ENCODE peak calls at places on chromosomes 2 and 18, in five cellular contexts. M is fibroblast of pulmonary artery; F is activated CD8-positive, alpha-beta T cell treated with anti-CD3 and anti-CD28 coated beads for 36 hours; D is testis; R is body of pancreas. X is an unnamed sample.

GRCh38 chr2:237497820-237498128 is 10.7 kb downstream of the MLPH start:
- DNase-seq in M (no peak), F (no peak), D (peak; percentile 89), R (peak; percentile 35), X (no peak)

GRCh38 chr2:117087565-117088291 is 726.8 kb upstream of the DDX18 start:
- DNase-seq in M (no peak), F (no peak), D (no peak), R (no peak), X (no peak)

GRCh38 chr2:30334738-30335426 is 103.5 kb downstream of the LBH start:
- DNase-seq in M (no peak), F (peak; percentile 20), D (no peak), R (peak; percentile 36), X (no peak)

GRCh38 chr2:179770029-179770428 is 91.4 kb downstream of the ZNF385B start:
- DNase-seq in M (no peak), F (no peak), D (no peak), R (no peak), X (no peak)

GRCh38 chr18:39994521-39994920 is 1960.5 kb upstream of the PIK3C3 start:
- DNase-seq in M (no peak), F (no peak), D (no peak), R (no peak), X (no peak)

GRCh38 chr2:96921561-96922303 is 51.9 kb upstream of the SEMA4C start:
- DNase-seq in M (no peak), F (peak; percentile 51), D (no peak), R (no peak), X (no peak)

GRCh38 chr18:62454527-62454926 is 68.3 kb upstream of the ZCCHC2 start:
- DNase-seq in M (no peak), F (no peak), D (no peak), R (no peak), X (no peak)

GRCh38 chr2:84300030-84301029 is 158.8 kb downstream of the SUCLG1 start:
- DNase-seq in M (no peak), F (no peak), D (no peak), R (no peak), X (no peak)

GRCh38 chr18:70380915-70381896 is 92.4 kb downstream of the SOCS6 start:
- DNase-seq in M (no peak), F (peak; percentile 13), D (peak; percentile 92), R (peak; percentile 77), X (no peak)

GRCh38 chr2:16613475-16613874 is 52.2 kb downstream of the CYRIA start:
- DNase-seq in M (peak; percentile 55), F (no peak), D (no peak), R (no peak), X (no peak)

GRCh38 chr2:102304268-102304667 is 7.1 kb upstream of the IL1RL1 start:
- DNase-seq in M (peak; percentile 63), F (no peak), D (no peak), R (no peak), X (no peak)

GRCh38 chr2:179726461-179727180 is 134.8 kb downstream of the ZNF385B start:
- DNase-seq in M (no peak), F (no peak), D (no peak), R (no peak), X (no peak)

GRCh38 chr2:109346601-109347228 is 217.7 kb downstream of the SH3RF3 start:
- DNase-seq in M (no peak), F (no peak), D (no peak), R (no peak), X (no peak)

GRCh38 chr2:153477096-153477555 is 1.4 kb downstream of the RPRM start:
- DNase-seq in M (no peak), F (no peak), D (no peak), R (no peak), X (no peak)

GRCh38 chr18:2570772-2571199 is 519 bp downstream of the METTL4 start:
- DNase-seq in M (peak; percentile 71), F (peak; percentile 76), D (peak; percentile 84), R (peak; percentile 72), X (peak; percentile 79)
- TF ChIP-seq CTCF in M (no peak), F (no peak), D (no peak), R (peak; percentile 17), X (no peak)

GRCh38 chr2:120874401-120874821 is 138.7 kb downstream of the GLI2 start:
- DNase-seq in M (no peak), F (no peak), D (no peak), R (no peak), X (no peak)

GRCh38 chr2:120874876-120875275 is 139.2 kb downstream of the GLI2 start:
- DNase-seq in M (no peak), F (no peak), D (no peak), R (no peak), X (peak; percentile 28)

GRCh38 chr2:120876526-120877280 is 141.0 kb downstream of the GLI2 start:
- DNase-seq in M (no peak), F (no peak), D (peak; percentile 76), R (no peak), X (no peak)

GRCh38 chr2:120873958-120874357 is 138.3 kb downstream of the GLI2 start:
- DNase-seq in M (no peak), F (no peak), D (no peak), R (no peak), X (no peak)

DNA sequence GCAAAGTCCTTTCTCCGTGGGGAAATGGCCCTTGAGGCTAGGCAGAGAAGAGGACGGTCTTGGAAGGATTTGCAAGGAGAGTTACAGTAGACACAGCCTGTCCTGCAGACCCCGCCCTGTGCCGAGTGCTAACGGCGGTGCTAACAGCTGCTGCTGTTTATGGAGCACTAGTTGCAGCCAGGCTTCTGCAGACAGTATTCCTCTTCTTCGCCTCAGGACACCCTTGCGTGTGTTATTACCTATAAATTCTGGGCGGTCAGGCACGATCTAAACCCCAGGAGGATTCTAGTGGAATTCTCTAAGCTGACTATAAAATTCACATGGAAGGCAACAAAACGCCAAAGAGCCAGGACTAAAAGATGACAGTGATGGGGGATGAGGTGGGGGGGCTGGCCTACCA is 139.8 kb downstream of the GLI2 start:
- DNase-seq in M (no peak), F (no peak), D (peak; percentile 65), R (no peak), X (no peak)
- TF ChIP-seq CTCF in M (no peak), F (no peak), D (no peak), R (no peak), X (no peak)

DNA sequence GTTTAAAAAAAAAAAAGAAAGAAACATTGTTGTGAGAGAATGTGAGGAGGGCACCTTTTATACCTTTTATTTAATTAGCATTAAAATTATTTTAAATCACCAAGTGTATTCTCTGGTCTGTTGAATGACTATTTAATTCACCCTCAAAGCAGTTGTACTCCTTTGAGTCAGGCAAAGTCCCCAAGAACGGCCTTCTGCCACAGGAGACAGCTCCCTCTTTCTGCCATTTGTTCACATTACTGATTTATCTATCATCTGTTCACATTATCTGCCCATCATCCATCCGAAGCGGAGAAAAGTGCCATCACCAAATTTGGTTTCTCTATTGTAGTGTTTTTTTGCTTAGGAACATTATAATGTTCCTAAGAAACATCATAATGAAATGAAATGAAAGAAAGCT is 240.7 kb upstream of the DPP10 start:
- DNase-seq in M (no peak), F (no peak), D (no peak), R (no peak), X (no peak)
- TF ChIP-seq CTCF in M (no peak), F (no peak), D (no peak), R (no peak), X (peak; percentile 17)

DNA sequence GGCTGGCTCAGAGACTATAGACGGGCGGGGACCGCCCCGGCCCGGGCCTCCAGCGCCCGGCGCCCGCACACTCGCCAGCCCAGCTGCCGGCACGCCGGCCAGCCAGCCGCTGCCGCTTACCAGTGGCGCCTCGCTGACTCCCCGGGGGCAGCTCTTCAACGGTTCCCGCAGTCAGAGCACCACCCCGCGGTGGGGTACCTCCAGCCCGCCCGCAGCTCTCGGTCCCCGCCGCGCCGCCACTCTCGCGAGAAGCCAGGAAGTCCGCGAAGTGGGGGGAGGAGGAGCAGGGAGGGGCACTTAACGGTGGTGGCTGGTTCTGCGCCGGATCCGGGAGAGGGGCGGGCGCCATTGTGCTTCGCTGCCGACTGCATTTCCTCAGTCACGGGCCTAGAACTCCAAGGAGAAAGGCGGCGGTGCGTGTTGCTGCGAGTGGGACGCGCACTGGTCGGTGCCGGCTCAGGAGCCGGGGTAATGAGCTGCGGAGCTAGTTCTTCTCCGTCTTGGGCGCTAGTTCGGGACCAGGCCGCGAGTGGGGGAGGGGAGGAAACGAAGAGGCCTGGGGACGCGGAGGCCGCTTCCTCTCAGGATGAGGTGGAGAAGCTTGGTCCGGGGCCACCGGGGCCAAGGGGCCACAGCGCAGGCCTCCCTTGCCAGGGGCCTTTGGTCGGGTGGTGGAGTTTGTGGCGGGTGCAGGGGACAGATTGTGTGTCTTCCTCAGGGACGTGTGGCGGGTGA is at the start of gene MARCHF7:
- DNase-seq in M (peak; percentile 97), F (peak; percentile 97), D (peak; percentile 96), R (peak; percentile 97), X (peak; percentile 99)
- TF ChIP-seq CTCF in M (peak; percentile 38), F (peak; percentile 21), D (peak; percentile 50), R (peak; percentile 84), X (peak; percentile 65)